ENCODE peak calls at places on chromosomes 3 and 15, in four cellular contexts. A, N, Z and E are unnamed samples.

GRCh38 chr3:123759311-123759710 is 124.8 kb downstream of the MYLK start:
- DNase-seq in A (no peak), N (no peak), Z (no peak), E (no peak)

GRCh38 chr3:120907659-120908029 is 361 bp upstream of the STXBP5L start:
- DNase-seq in A (no peak), N (no peak), Z (no peak), E (no peak)

GRCh38 chr3:67484085-67484484 is 170.3 kb downstream of the SUCLG2 start:
- DNase-seq in A (no peak), N (no peak), Z (no peak), E (no peak)

GRCh38 chr3:3881050-3881449 is 81.8 kb downstream of the LRRN1 start:
- DNase-seq in A (no peak), N (no peak), Z (no peak), E (no peak)

GRCh38 chr3:66572938-66573710 is 72.3 kb upstream of the LRIG1 start:
- DNase-seq in A (no peak), N (no peak), Z (peak; percentile 64), E (no peak)

GRCh38 chr3:158696618-158697017 is 24.2 kb upstream of the LXN start:
- DNase-seq in A (no peak), N (no peak), Z (no peak), E (no peak)

GRCh38 chr15:68335251-68335650 is 57.7 kb downstream of the FEM1B start:
- DNase-seq in A (no peak), N (no peak), Z (no peak), E (no peak)

GRCh38 chr15:32803631-32804030 is 85.8 kb downstream of the GREM1 start:
- DNase-seq in A (no peak), N (no peak), Z (no peak), E (no peak)

GRCh38 chr3:196159952-196160804 is 51.0 kb downstream of the ZDHHC19 start:
- DNase-seq in A (no peak), N (peak; percentile 80), Z (peak; percentile 33), E (peak; percentile 23)

GRCh38 chr3:36957862-36958686 is 13.2 kb upstream of the TRANK1 start:
- DNase-seq in A (no peak), N (peak; percentile 43), Z (no peak), E (no peak)

GRCh38 chr15:38079236-38079635 is 144.8 kb downstream of the TMCO5A start:
- DNase-seq in A (no peak), N (no peak), Z (peak; percentile 22), E (no peak)

GRCh38 chr3:161222662-161223061 is 1.6 kb downstream of the NMD3 start:
- DNase-seq in A (no peak), N (peak; percentile 12), Z (peak; percentile 11), E (no peak)

GRCh38 chr3:140595295-140595694 is 82.6 kb upstream of the TRIM42 start:
- DNase-seq in A (no peak), N (no peak), Z (no peak), E (no peak)

GRCh38 chr15:37907136-37907535 is 27.3 kb upstream of the TMCO5A start:
- DNase-seq in A (no peak), N (no peak), Z (no peak), E (no peak)

GRCh38 chr3:134483195-134483890 is 2.4 kb downstream of the ANAPC13 start:
- DNase-seq in A (no peak), N (peak; percentile 56), Z (no peak), E (no peak)

GRCh38 chr15:79185199-79185598 is 94.6 kb upstream of the RASGRF1 start:
- DNase-seq in A (peak; percentile 4), N (no peak), Z (peak; percentile 21), E (no peak)

GRCh38 chr15:52642386-52643361 is 36.5 kb downstream of the ATOSA start:
- DNase-seq in A (no peak), N (peak; percentile 13), Z (no peak), E (no peak)

GRCh38 chr3:171685116-171685895 is 125.0 kb downstream of the PLD1 start:
- DNase-seq in A (no peak), N (no peak), Z (no peak), E (no peak)

GRCh38 chr3:71690222-71690821 is 34.9 kb downstream of the EIF4E3 start:
- DNase-seq in A (no peak), N (no peak), Z (no peak), E (no peak)

GRCh38 chr15:67805008-67805681 is 20.2 kb upstream of the SKOR1 start:
- DNase-seq in A (no peak), N (no peak), Z (no peak), E (no peak)

GRCh38 chr3:63862804-63863149 is 828 bp downstream of the THOC7 start:
- DNase-seq in A (no peak), N (no peak), Z (peak; percentile 28), E (no peak)

GRCh38 chr3:155934215-155934614 is 63.8 kb downstream of the GMPS start:
- DNase-seq in A (no peak), N (no peak), Z (no peak), E (no peak)

GRCh38 chr15:51349156-51349844 is 7.8 kb downstream of the GLDN start:
- DNase-seq in A (no peak), N (no peak), Z (no peak), E (no peak)

GRCh38 chr3:52122491-52122890 is 31.7 kb downstream of the POC1A start:
- DNase-seq in A (no peak), N (no peak), Z (no peak), E (no peak)

GRCh38 chr3:30347679-30348216 is 258.7 kb upstream of the TGFBR2 start:
- DNase-seq in A (no peak), N (peak; percentile 30), Z (no peak), E (no peak)

GRCh38 chr3:101932326-101933108 is 83.2 kb downstream of the NFKBIZ start:
- DNase-seq in A (no peak), N (no peak), Z (no peak), E (no peak)

GRCh38 chr15:66614456-66615174 is 48.8 kb upstream of the LCTL start:
- DNase-seq in A (no peak), N (no peak), Z (no peak), E (no peak)

GRCh38 chr3:58000713-58001467 is 7.3 kb upstream of the FLNB start:
- DNase-seq in A (no peak), N (no peak), Z (no peak), E (no peak)

GRCh38 chr3:48928679-48929078 is 10.0 kb downstream of the ARIH2 start:
- DNase-seq in A (no peak), N (peak; percentile 22), Z (no peak), E (no peak)

GRCh38 chr3:197583371-197583770 is 27.6 kb upstream of the BDH1 start:
- DNase-seq in A (no peak), N (no peak), Z (no peak), E (no peak)

GRCh38 chr15:72380743-72381142 is 4.9 kb upstream of the HEXA start:
- DNase-seq in A (no peak), N (no peak), Z (no peak), E (no peak)

GRCh38 chr15:85588657-85589056 is 206.1 kb downstream of the KLHL25 start:
- DNase-seq in A (no peak), N (no peak), Z (no peak), E (no peak)

GRCh38 chr3:56590814-56591213 is 33.8 kb downstream of the CCDC66 start:
- DNase-seq in A (no peak), N (no peak), Z (no peak), E (no peak)

GRCh38 chr15:98674336-98674735 is 26.0 kb downstream of the IGF1R start:
- DNase-seq in A (no peak), N (no peak), Z (no peak), E (no peak)

GRCh38 chr3:126746395-126747177 is 42.5 kb downstream of the CHCHD6 start:
- DNase-seq in A (no peak), N (peak; percentile 25), Z (no peak), E (no peak)